ENCODE peak calls at places on chromosome 20, in seven cellular contexts. V, Y, D, J, U, W and L are unnamed samples.

GRCh38 chr20:23629017-23629541 is 8.7 kb downstream of the CST3 start:
- DNase-seq in D (peak), V (no peak), Y (peak), W (peak), U (peak), J (no peak), L (no peak)

GRCh38 chr20:2619961-2620595 is 32.4 kb upstream of the NOP56 start:
- DNase-seq in J (no peak), W (peak), U (peak), D (no peak), Y (no peak), V (no peak), L (no peak)

GRCh38 chr20:24472426-24472825 is 3.0 kb downstream of the SYNDIG1 start:
- DNase-seq in D (no peak), J (no peak), U (no peak), Y (no peak), V (no peak), W (no peak), L (no peak)

GRCh38 chr20:39850236-39850635 is 838.8 kb downstream of the MAFB start:
- DNase-seq in U (no peak), D (no peak), W (no peak), J (no peak), V (no peak), Y (no peak), L (no peak)

GRCh38 chr20:53748821-53749402 is 155.3 kb upstream of the ZNF217 start:
- DNase-seq in D (no peak), V (no peak), Y (no peak), J (no peak), U (peak), W (peak), L (no peak)

GRCh38 chr20:45506927-45507820 is 8.2 kb downstream of the SPINT3 start:
- DNase-seq in W (peak), Y (no peak), V (no peak), J (no peak), D (no peak), U (peak), L (no peak)

GRCh38 chr20:35598899-35599775 is 16.5 kb upstream of the SPAG4 start:
- DNase-seq in U (no peak), Y (peak), W (no peak), D (no peak), J (peak), V (peak), L (no peak)

GRCh38 chr20:61047515-61047914 is 204.5 kb upstream of the CDH4 start:
- DNase-seq in U (no peak), Y (no peak), D (no peak), J (no peak), W (no peak), V (peak), L (no peak)

GRCh38 chr20:2259731-2260130 is 36.1 kb upstream of the TGM3 start:
- DNase-seq in V (no peak), Y (no peak), U (no peak), J (no peak), W (no peak), D (no peak), L (no peak)

GRCh38 chr20:24767623-24768100 is 181.4 kb upstream of the CST7 start:
- DNase-seq in W (no peak), U (no peak), Y (peak), V (no peak), D (no peak), J (no peak), L (no peak)

GRCh38 chr20:54416770-54417169 is 58.6 kb upstream of the DOK5 start:
- DNase-seq in Y (no peak), D (no peak), U (no peak), W (no peak), V (no peak), J (peak), L (no peak)

GRCh38 chr20:19618711-19619110 is 139.3 kb upstream of the RIN2 start:
- DNase-seq in D (no peak), V (no peak), J (no peak), U (no peak), Y (no peak), W (no peak), L (no peak)

GRCh38 chr20:25247100-25247665 is 702 bp upstream of the PYGB start:
- DNase-seq in V (no peak), Y (peak), J (peak), U (peak), W (peak), D (peak), L (no peak)

GRCh38 chr20:29427201-29428060 is 1830.0 kb upstream of the DEFB115 start:
- DNase-seq in Y (no peak), V (peak), U (no peak), D (peak), W (no peak), J (no peak), L (no peak)

GRCh38 chr20:60482201-60482600 is 524.0 kb downstream of the CDH26 start:
- DNase-seq in W (no peak), V (no peak), Y (no peak), D (no peak), J (no peak), U (no peak), L (no peak)

GRCh38 chr20:32457476-32457986 is 99.4 kb downstream of the ASXL1 start:
- DNase-seq in W (no peak), Y (peak), D (no peak), U (peak), V (peak), J (peak), L (peak)

GRCh38 chr20:21508230-21509078 is 5.4 kb downstream of the NKX2-2 start:
- DNase-seq in Y (no peak), J (no peak), V (peak), W (no peak), U (no peak), D (no peak), L (peak)

GRCh38 chr20:18705490-18705889 is 108.1 kb upstream of the SCP2D1 start:
- DNase-seq in Y (no peak), W (peak), V (no peak), U (no peak), D (no peak), J (no peak), L (no peak)

GRCh38 chr20:41978875-41979274 is 360.7 kb upstream of the CHD6 start:
- DNase-seq in D (no peak), J (no peak), Y (no peak), U (no peak), W (no peak), V (no peak), L (no peak)

GRCh38 chr20:14117768-14118167 is 122.5 kb downstream of the MACROD2 start:
- DNase-seq in Y (no peak), D (no peak), U (no peak), J (no peak), V (no peak), W (peak), L (no peak)

GRCh38 chr20:33626190-33626589 is 35.9 kb upstream of the C20orf144 start:
- DNase-seq in D (no peak), J (no peak), V (no peak), Y (no peak), U (no peak), W (no peak), L (no peak)

GRCh38 chr20:5888051-5888450 is 62.3 kb downstream of the TRMT6 start:
- DNase-seq in D (no peak), U (no peak), Y (no peak), J (no peak), V (no peak), W (no peak), L (no peak)

GRCh38 chr20:60108397-60108796 is 150.2 kb downstream of the CDH26 start:
- DNase-seq in V (no peak), U (no peak), J (no peak), Y (no peak), D (no peak), W (no peak), L (no peak)

GRCh38 chr20:57416296-57417022 is 25.3 kb downstream of the RBM38 start:
- DNase-seq in J (no peak), Y (no peak), D (no peak), W (no peak), V (no peak), U (no peak), L (no peak)
- H3K27ac ChIP-seq in J (no peak), Y (no peak), D (no peak), W (no peak), V (no peak), U (no peak), L (no peak)

GRCh38 chr20:57702091-57702490 is 7.7 kb downstream of the PMEPA1 start:
- DNase-seq in U (no peak), D (no peak), Y (no peak), J (no peak), W (no peak), V (no peak), L (no peak)

GRCh38 chr20:57701651-57702050 is 8.2 kb downstream of the PMEPA1 start:
- DNase-seq in J (no peak), U (no peak), Y (no peak), W (no peak), D (no peak), V (no peak), L (no peak)

GRCh38 chr20:57702521-57702920 is 7.3 kb downstream of the PMEPA1 start:
- DNase-seq in J (no peak), D (no peak), V (no peak), U (no peak), Y (no peak), W (no peak), L (no peak)

GRCh38 chr20:57704245-57704644 is 5.6 kb downstream of the PMEPA1 start:
- DNase-seq in U (no peak), V (no peak), Y (no peak), D (no peak), W (no peak), J (no peak), L (no peak)

DNA sequence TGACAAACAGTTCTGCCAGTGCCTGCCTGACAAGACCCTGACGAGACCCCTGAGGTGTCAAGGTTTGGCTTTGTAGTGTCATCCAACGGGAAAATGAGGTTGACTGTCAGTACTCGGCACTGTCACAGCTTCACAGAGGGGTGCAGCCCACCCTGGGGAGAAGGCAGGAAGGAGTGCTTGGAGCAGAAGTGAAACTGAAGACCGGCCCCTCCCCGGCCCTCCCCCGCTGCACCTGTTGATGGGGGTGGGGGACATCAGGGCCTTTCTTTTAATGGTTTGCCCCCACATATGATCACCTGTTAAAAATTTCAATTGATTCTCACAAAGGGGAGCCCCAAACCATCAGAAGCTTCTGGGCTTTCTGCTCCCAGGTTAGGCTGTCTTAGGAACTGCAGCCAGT is 6.8 kb downstream of the PMEPA1 start:
- DNase-seq in W (no peak), U (no peak), Y (no peak), J (no peak), V (peak), D (no peak), L (no peak)
- H3K27ac ChIP-seq in W (no peak), U (no peak), Y (no peak), J (no peak), V (no peak), D (no peak), L (no peak)

GRCh38 chr20:49247792-49248191 is 28.6 kb downstream of the DDX27 start:
- DNase-seq in V (no peak), D (no peak), U (no peak), J (no peak), W (no peak), Y (no peak), L (no peak)

GRCh38 chr20:49245921-49246740 is 26.9 kb downstream of the DDX27 start:
- DNase-seq in V (no peak), U (peak), J (peak), Y (no peak), D (peak), W (peak), L (no peak)

GRCh38 chr20:49248879-49249665 is 28.8 kb downstream of the ZNFX1 start:
- DNase-seq in V (peak), Y (no peak), J (no peak), U (peak), W (no peak), D (no peak), L (no peak)

GRCh38 chr20:49248301-49248700 is 29.1 kb downstream of the DDX27 start:
- DNase-seq in V (peak), W (no peak), Y (no peak), U (no peak), D (no peak), J (no peak), L (no peak)

DNA sequence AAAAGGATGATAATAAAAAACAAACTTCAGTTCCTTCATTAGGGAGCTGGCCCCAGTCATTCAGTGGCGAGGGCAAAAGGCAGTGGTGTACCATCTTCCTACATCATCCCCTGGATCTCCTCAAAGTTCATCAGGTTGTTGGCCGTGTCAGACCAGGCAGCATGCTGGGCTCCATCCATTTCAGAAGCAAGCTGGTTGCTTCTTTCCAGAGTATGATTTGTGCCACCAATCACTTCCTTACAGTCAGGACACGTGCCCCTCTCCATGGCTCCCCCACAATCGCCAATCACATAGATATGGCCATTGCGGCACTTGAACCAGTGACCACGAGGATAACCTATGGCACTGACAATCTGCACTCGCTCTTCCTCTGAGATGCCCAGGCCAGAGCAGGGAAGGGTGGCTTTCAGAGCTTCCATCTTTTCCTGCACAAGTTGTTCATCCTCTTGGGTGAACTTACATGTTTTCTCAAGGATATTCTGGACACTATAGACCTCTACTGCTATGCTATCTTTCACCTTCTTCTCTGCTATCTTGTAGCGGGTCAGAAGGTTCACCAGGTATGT is 28.0 kb downstream of the DDX27 start:
- DNase-seq in D (no peak), Y (no peak), W (no peak), J (no peak), V (no peak), U (no peak), L (no peak)
- H3K27ac ChIP-seq in D (no peak), Y (no peak), W (no peak), J (no peak), V (peak), U (no peak), L (no peak)

GRCh38 chr20:37345339-37346231 is at the start of gene SRC:
- DNase-seq in Y (peak), W (peak), V (peak), D (peak), U (peak), J (peak), L (peak)
- H3K27ac ChIP-seq in Y (peak), W (peak), V (peak), D (peak), U (no peak), J (peak), L (no peak)